ENCODE peak calls at places on chromosomes 11 and 22, in five cellular contexts. F is mesenteric fat pad; J is activated naive CD8-positive, alpha-beta T cell treated with anti-CD3 and anti-CD28 coated beads, Interleukin-2, amount 50 U/mL, for 24 hours; B is epithelial cell of proximal tubule; Q is astrocyte. Y is an unnamed sample.

GRCh38 chr11:30585067-30585891 is 874 bp downstream of the MPPED2 start:
- DNase-seq in Q (no peak), F (no peak), B (no peak), J (peak), Y (no peak)

GRCh38 chr11:44936951-44937543 is 13.6 kb downstream of the TP53I11 start:
- DNase-seq in J (no peak), F (no peak), B (no peak), Q (no peak), Y (no peak)

GRCh38 chr22:37640591-37641250 is 1.3 kb downstream of the SH3BP1 start:
- DNase-seq in F (no peak), J (no peak), Q (no peak), B (no peak), Y (no peak)

GRCh38 chr22:27476729-27477128 is 324.8 kb downstream of the MN1 start:
- DNase-seq in B (no peak), F (no peak), Q (peak), J (no peak), Y (no peak)

GRCh38 chr22:24727218-24727851 is 47.2 kb downstream of the PIWIL3 start:
- DNase-seq in B (peak), Q (peak), J (no peak), F (no peak), Y (no peak)

GRCh38 chr11:82733444-82734119 is at the start of gene FAM181B:
- DNase-seq in F (no peak), J (peak), Q (no peak), B (no peak), Y (peak)

GRCh38 chr11:67496113-67496512 is 9.1 kb downstream of the PITPNM1 start:
- DNase-seq in Q (no peak), B (no peak), J (no peak), F (no peak), Y (no peak)

GRCh38 chr11:57644748-57645715 is 4.7 kb downstream of the YPEL4 start:
- DNase-seq in B (no peak), F (no peak), J (peak), Q (peak), Y (peak)

GRCh38 chr11:111845256-111846028 is 25.9 kb downstream of the ALG9 start:
- DNase-seq in F (no peak), J (no peak), Q (no peak), B (no peak), Y (no peak)

GRCh38 chr11:85867751-85868150 is 12.6 kb downstream of the CCDC83 start:
- DNase-seq in F (no peak), J (no peak), B (no peak), Q (no peak), Y (no peak)

Y was measured in activated B cell treated with CpG ODN at 0.5 μM for 24 hours.